ENCODE peak calls at places on chromosomes 4 and X, in five cellular contexts. G is AG04450, L is A673, Z is GM23248, X is brain microvascular endothelial cell. N is an unnamed sample.

GRCh38 chrX:94524867-94525266 is 850.9 kb downstream of the FAM133A start:
- DNase-seq in G (no peak), L (no peak), Z (no peak), X (no peak), N (no peak)

GRCh38 chr4:139916041-139916440 is 237.9 kb downstream of the MAML3 start:
- DNase-seq in G (no peak), L (no peak), Z (peak; percentile 23), X (no peak), N (no peak)

GRCh38 chrX:39762266-39762841 is 335.4 kb downstream of the BCOR start:
- DNase-seq in G (no peak), L (no peak), Z (no peak), X (peak; percentile 91), N (no peak)

GRCh38 chr4:14169460-14169859 is 541.9 kb upstream of the BOD1L1 start:
- DNase-seq in G (no peak), L (no peak), Z (peak; percentile 52), X (peak; percentile 65), N (no peak)

GRCh38 chr4:16225681-16225995 is 633 bp downstream of the TAPT1 start:
- DNase-seq in G (no peak), L (no peak), Z (no peak), X (no peak), N (no peak)

GRCh38 chrX:47707031-47707780 is 48.2 kb upstream of the UXT start:
- DNase-seq in G (no peak), L (no peak), Z (peak; percentile 11), X (peak; percentile 5), N (no peak)

GRCh38 chr4:103204114-103204513 is 6.0 kb upstream of the CENPE start:
- DNase-seq in G (no peak), L (peak; percentile 23), Z (peak; percentile 48), X (no peak), N (no peak)

GRCh38 chr4:97144199-97144598 is 999.1 kb downstream of the STPG2 start:
- DNase-seq in G (no peak), L (no peak), Z (no peak), X (no peak), N (no peak)

GRCh38 chr4:11412211-11412610 is 16.5 kb downstream of the HS3ST1 start:
- DNase-seq in G (no peak), L (no peak), Z (no peak), X (no peak), N (no peak)

GRCh38 chr4:55173580-55173979 is 48.2 kb upstream of the KDR start:
- DNase-seq in G (no peak), L (no peak), Z (peak; percentile 83), X (peak; percentile 63), N (no peak)

GRCh38 chrX:39969099-39969825 is 128.5 kb downstream of the BCOR start:
- DNase-seq in G (no peak), L (peak; percentile 56), Z (no peak), X (no peak), N (no peak)

GRCh38 chr4:90137545-90137944 is 10.4 kb downstream of the CCSER1 start:
- DNase-seq in G (no peak), L (no peak), Z (no peak), X (no peak), N (no peak)

GRCh38 chr4:132642196-132642817 is 506.8 kb upstream of the PCDH10 start:
- DNase-seq in G (peak; percentile 16), L (peak; percentile 61), Z (peak; percentile 27), X (peak; percentile 22), N (peak; percentile 0)

GRCh38 chr4:138834029-138834428 is 181.6 kb upstream of the NOCT start:
- DNase-seq in G (no peak), L (no peak), Z (no peak), X (no peak), N (no peak)

GRCh38 chr4:11106190-11106589 is 322.5 kb downstream of the HS3ST1 start:
- DNase-seq in G (no peak), L (no peak), Z (peak; percentile 1), X (no peak), N (no peak)

GRCh38 chr4:173448557-173448918 is 49.6 kb upstream of the SCRG1 start:
- DNase-seq in G (no peak), L (peak; percentile 40), Z (peak; percentile 36), X (no peak), N (no peak)

GRCh38 chr4:7622371-7622770 is 187.6 kb upstream of the PSAPL1 start:
- DNase-seq in G (no peak), L (no peak), Z (no peak), X (no peak), N (no peak)

GRCh38 chrX:119655125-119655524 is 37.8 kb downstream of the SEPTIN6 start:
- DNase-seq in G (peak; percentile 29), L (peak; percentile 56), Z (peak; percentile 87), X (peak; percentile 96), N (no peak)

GRCh38 chrX:154436597-154437397 is at the start of gene GDI1:
- DNase-seq in G (no peak), L (peak; percentile 69), Z (peak; percentile 65), X (no peak), N (peak; percentile 35)

GRCh38 chrX:104195489-104196084 is 29.3 kb downstream of the FAM199X start:
- DNase-seq in G (no peak), L (peak; percentile 28), Z (peak; percentile 42), X (peak; percentile 21), N (no peak)

GRCh38 chr4:153205757-153206156 is 1.5 kb downstream of the TRIM2 start:
- DNase-seq in G (no peak), L (no peak), Z (peak; percentile 39), X (peak; percentile 31), N (no peak)

GRCh38 chrX:148049441-148049840 is 68.3 kb downstream of the FMR1NB start:
- DNase-seq in G (no peak), L (peak; percentile 60), Z (peak; percentile 40), X (no peak), N (no peak)

GRCh38 chr4:5142726-5143125 is 91.4 kb downstream of the STK32B start:
- DNase-seq in G (peak; percentile 29), L (peak; percentile 67), Z (peak; percentile 75), X (peak; percentile 61), N (no peak)

GRCh38 chr4:89111833-89112563 is 665 bp downstream of the TIGD2 start:
- DNase-seq in G (peak; percentile 73), L (no peak), Z (peak; percentile 94), X (peak; percentile 86), N (no peak)

GRCh38 chr4:31365006-31365690 is 645.0 kb downstream of the PCDH7 start:
- DNase-seq in G (no peak), L (no peak), Z (no peak), X (no peak), N (no peak)

GRCh38 chr4:176588436-176588835 is 204.3 kb downstream of the VEGFC start:
- DNase-seq in G (no peak), L (no peak), Z (no peak), X (no peak), N (no peak)

GRCh38 chr4:113086172-113086695 is 36.8 kb downstream of the ANK2 start:
- DNase-seq in G (no peak), L (no peak), Z (no peak), X (no peak), N (no peak)

GRCh38 chrX:46704767-46705386 is 54.0 kb downstream of the SLC9A7 start:
- DNase-seq in G (no peak), L (no peak), Z (peak; percentile 68), X (peak; percentile 24), N (no peak)

GRCh38 chr4:168451744-168452394 is 28.4 kb downstream of the DDX60L start:
- DNase-seq in G (no peak), L (peak; percentile 19), Z (peak; percentile 53), X (peak; percentile 79), N (no peak)

GRCh38 chr4:148510211-148510610 is 68.0 kb upstream of the NR3C2 start:
- DNase-seq in G (no peak), L (no peak), Z (no peak), X (no peak), N (no peak)

GRCh38 chrX:24207826-24208225 is 58.3 kb downstream of the ZFX start:
- DNase-seq in G (no peak), L (no peak), Z (peak; percentile 31), X (no peak), N (no peak)

GRCh38 chrX:151982217-151982616 is 7.7 kb upstream of the GABRE start:
- DNase-seq in G (peak; percentile 11), L (peak; percentile 35), Z (peak; percentile 82), X (peak; percentile 70), N (no peak)

GRCh38 chrX:47146936-47147859 is 2.2 kb downstream of the RBM10 start:
- DNase-seq in G (no peak), L (no peak), Z (no peak), X (no peak), N (no peak)

GRCh38 chr4:128287871-128288688 is 467 bp upstream of the PGRMC2 start:
- DNase-seq in G (peak; percentile 98), L (peak; percentile 99), Z (peak; percentile 100), X (peak; percentile 100), N (peak; percentile 74)

GRCh38 chrX:10095698-10096432 is 60.9 kb upstream of the CLCN4 start:
- DNase-seq in G (no peak), L (no peak), Z (no peak), X (no peak), N (no peak)

GRCh38 chrX:10098235-10098819 is 58.4 kb upstream of the CLCN4 start:
- DNase-seq in G (no peak), L (no peak), Z (peak; percentile 23), X (no peak), N (no peak)

GRCh38 chrX:10102046-10102704 is 54.6 kb upstream of the CLCN4 start:
- DNase-seq in G (no peak), L (no peak), Z (no peak), X (no peak), N (no peak)

GRCh38 chrX:10101269-10101668 is 55.5 kb upstream of the CLCN4 start:
- DNase-seq in G (no peak), L (no peak), Z (no peak), X (no peak), N (no peak)

DNA sequence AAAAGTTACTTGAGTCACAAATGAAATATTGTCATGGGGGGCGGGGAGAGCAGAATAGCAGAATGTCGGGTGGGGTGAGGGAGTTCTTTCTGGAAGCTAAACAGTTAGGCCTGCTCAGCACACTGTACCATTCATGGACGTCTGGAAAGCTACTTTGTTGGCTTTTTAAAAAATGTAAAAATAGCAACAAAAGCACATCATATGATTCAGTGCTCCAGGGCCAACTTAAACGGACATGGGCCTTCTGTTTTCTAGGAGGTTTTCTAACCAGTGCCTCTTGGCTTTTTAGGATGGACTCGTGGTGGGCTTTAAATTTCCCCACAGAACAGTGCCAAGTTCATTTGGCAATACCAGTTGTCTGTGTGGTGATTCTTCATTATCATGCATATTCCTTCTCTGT is 57.4 kb upstream of the CLCN4 start:
- DNase-seq in G (no peak), L (no peak), Z (no peak), X (no peak), N (no peak)
- H3K27ac ChIP-seq in G (no peak overlapping the region), L (no peak overlapping the region), Z (no peak overlapping the region), X (no peak overlapping the region), N (peak overlapping the region; percentile 74)

GRCh38 chrX:17859609-17860178 is 1.4 kb downstream of the RAI2 start:
- DNase-seq in G (no peak), L (no peak), Z (no peak), X (no peak), N (no peak)
- H3K27ac ChIP-seq in G (no peak overlapping the region), L (no peak overlapping the region), Z (no peak overlapping the region), X (no peak overlapping the region), N (no peak overlapping the region)

GRCh38 chr4:114867291-114867690 is 246.1 kb downstream of the NDST4 start:
- DNase-seq in G (no peak), L (no peak), Z (no peak), X (no peak), N (no peak)
- H3K27ac ChIP-seq in G (no peak overlapping the region), L (no peak overlapping the region), Z (no peak overlapping the region), X (no peak overlapping the region), N (no peak overlapping the region)

GRCh38 chr4:75327804-75328512 is 186.2 kb downstream of the RCHY1 start:
- DNase-seq in G (no peak), L (no peak), Z (no peak), X (no peak), N (no peak)
- H3K27ac ChIP-seq in G (no peak overlapping the region), L (no peak overlapping the region), Z (no peak overlapping the region), X (no peak overlapping the region), N (no peak overlapping the region)